ENCODE peak calls at places on chromosomes 13 and 19, in eight cellular contexts. C is kidney, P is ascending aorta, A is AG10803, T is astrocyte of the cerebellum, O is fibroblast of pulmonary artery, F is hippocampal formation, W is erythroblast. E is an unnamed sample.

GRCh38 chr13:48233886-48234488 is 981 bp downstream of the ITM2B start:
- DNase-seq in O (peak; percentile 69), W (peak; percentile 82), A (peak; percentile 46), F (no peak), T (peak; percentile 49), P (no peak), C (no peak), E (no peak)

GRCh38 chr19:39833464-39834286 is at the start of gene DYRK1B:
- DNase-seq in C (peak; percentile 100), T (peak; percentile 96), A (peak; percentile 96), F (peak; percentile 93), W (peak; percentile 97), P (peak; percentile 99), O (peak; percentile 99), E (peak; percentile 97)

GRCh38 chr13:113034451-113035208 is 65.6 kb downstream of the MCF2L start:
- DNase-seq in C (peak; percentile 68), T (peak; percentile 16), P (no peak), W (no peak), F (peak; percentile 52), O (peak; percentile 70), A (peak; percentile 65), E (peak; percentile 41)

GRCh38 chr13:37741536-37741935 is 128.0 kb downstream of the TRPC4 start:
- DNase-seq in F (no peak), A (peak; percentile 23), T (no peak), O (no peak), C (no peak), W (no peak), P (no peak), E (no peak)

GRCh38 chr19:16078759-16079707 is 2.7 kb downstream of the TPM4 start:
- DNase-seq in O (peak; percentile 97), C (peak; percentile 79), P (peak; percentile 94), A (peak; percentile 98), F (no peak), T (peak; percentile 95), W (peak; percentile 92), E (no peak)

GRCh38 chr13:42078113-42078769 is 29.8 kb downstream of the DGKH start:
- DNase-seq in T (no peak), W (no peak), O (no peak), F (peak; percentile 3), C (no peak), A (peak; percentile 35), P (no peak), E (no peak)

GRCh38 chr13:93794197-93794885 is 567.7 kb downstream of the GPC6 start:
- DNase-seq in P (no peak), T (no peak), O (no peak), W (no peak), C (no peak), A (no peak), F (no peak), E (no peak)

GRCh38 chr13:102793583-102794355 is 5.0 kb downstream of the POGLUT2 start:
- DNase-seq in A (no peak), F (no peak), C (no peak), P (no peak), T (no peak), O (no peak), W (no peak), E (no peak)

GRCh38 chr19:36120092-36120983 is 5.1 kb downstream of the TBCB start:
- DNase-seq in F (no peak), P (no peak), T (no peak), O (no peak), C (no peak), A (no peak), W (no peak), E (no peak)

GRCh38 chr13:113670541-113670940 is 3.5 kb downstream of the GRK1 start:
- DNase-seq in O (no peak), A (no peak), F (no peak), P (no peak), C (peak; percentile 45), W (no peak), T (no peak), E (no peak)

GRCh38 chr19:3538258-3538929 is 580 bp upstream of the TEKTIP1 start:
- DNase-seq in F (no peak), T (no peak), W (no peak), A (no peak), O (no peak), P (no peak), C (no peak), E (no peak)

GRCh38 chr13:32031025-32031814 is at the start of gene FRY:
- DNase-seq in F (peak; percentile 51), C (peak; percentile 88), O (peak; percentile 47), T (no peak), A (peak; percentile 46), P (peak; percentile 74), W (peak; percentile 12), E (peak; percentile 22)

GRCh38 chr13:47418206-47418920 is 521.5 kb upstream of the HTR2A start:
- DNase-seq in F (no peak), W (no peak), P (no peak), A (no peak), T (no peak), C (no peak), O (no peak), E (no peak)

GRCh38 chr19:18218600-18218999 is 7.6 kb downstream of the PDE4C start:
- DNase-seq in W (no peak), F (no peak), P (no peak), T (no peak), C (no peak), A (no peak), O (no peak), E (no peak)

GRCh38 chr19:56091751-56092546 is 29.1 kb downstream of the ZNF787 start:
- DNase-seq in T (no peak), O (no peak), W (no peak), A (no peak), C (no peak), F (no peak), P (no peak), E (no peak)

GRCh38 chr19:38145627-38146026 is 78.4 kb downstream of the DPF1 start:
- DNase-seq in F (no peak), C (no peak), O (peak; percentile 64), W (no peak), P (no peak), T (no peak), A (peak; percentile 43), E (peak; percentile 20)

GRCh38 chr19:46294475-46294874 is 2.4 kb upstream of the HIF3A start:
- DNase-seq in F (no peak), P (no peak), A (no peak), C (no peak), T (no peak), W (no peak), O (no peak), E (no peak)

GRCh38 chr13:111541345-111541744 is 220.9 kb downstream of the TEX29 start:
- DNase-seq in C (no peak), T (no peak), O (no peak), P (no peak), F (no peak), W (no peak), A (no peak), E (no peak)

GRCh38 chr19:15365264-15365663 is 14.3 kb downstream of the AKAP8 start:
- DNase-seq in A (no peak), O (no peak), F (no peak), T (no peak), W (peak; percentile 22), P (no peak), C (no peak), E (no peak)

GRCh38 chr19:54430306-54431254 is 15.3 kb downstream of the TTYH1 start:
- DNase-seq in C (peak; percentile 80), W (peak; percentile 23), A (no peak), P (no peak), O (peak; percentile 40), T (no peak), F (peak; percentile 64), E (peak; percentile 70)

GRCh38 chr19:44113784-44114390 is 688 bp downstream of the ZNF225 start:
- DNase-seq in P (no peak), T (no peak), W (peak; percentile 30), O (no peak), C (peak; percentile 69), F (no peak), A (no peak), E (no peak)

GRCh38 chr13:24308488-24309020 is 826 bp upstream of the C1QTNF9 start:
- DNase-seq in W (no peak), F (no peak), O (no peak), A (no peak), C (no peak), P (no peak), T (no peak), E (no peak)

GRCh38 chr13:37382156-37382555 is 216.4 kb downstream of the POSTN start:
- DNase-seq in C (no peak), T (no peak), A (peak; percentile 22), O (no peak), F (no peak), W (no peak), P (no peak), E (no peak)

GRCh38 chr19:56348289-56348877 is 33.7 kb upstream of the ZSCAN5A start:
- DNase-seq in P (no peak), T (no peak), A (no peak), W (peak; percentile 53), F (no peak), C (no peak), O (peak; percentile 21), E (no peak)

GRCh38 chr13:103931396-103931795 is 865.2 kb upstream of the SLC10A2 start:
- DNase-seq in P (no peak), T (no peak), O (no peak), W (no peak), C (no peak), A (no peak), F (no peak), E (no peak)

E was measured in anterior cingulate cortex.